ENCODE peak calls at places on chromosomes 2 and 18, in nine cellular contexts. F is upper lobe of left lung, Z is H1, L is prostate gland, O is GM12878, Q is esophagus muscularis mucosa, G is NB4, I is ovary, E is esophagus squamous epithelium. R is an unnamed sample.

GRCh38 chr18:68837665-68838390 is 39.9 kb downstream of the CCDC102B start:
- DNase-seq in F (no peak), Z (no peak), L (no peak), O (no peak), Q (no peak), G (no peak), I (no peak), E (no peak), R (no peak)

GRCh38 chr2:71673402-71673795 is 220.0 kb downstream of the DYSF start:
- DNase-seq in F (peak; percentile 22), Z (no peak), L (no peak), O (no peak), Q (no peak), G (no peak), I (no peak), E (no peak), R (no peak)

GRCh38 chr2:223109341-223109740 is 57.4 kb downstream of the KCNE4 start:
- DNase-seq in F (no peak), Z (no peak), L (no peak), O (no peak), Q (no peak), G (no peak), I (no peak), E (no peak), R (no peak)

GRCh38 chr2:181077128-181077709 is 96.8 kb downstream of the UBE2E3 start:
- DNase-seq in F (no peak), Z (no peak), L (no peak), O (peak; percentile 16), Q (no peak), G (peak; percentile 75), I (no peak), E (no peak), R (no peak)

GRCh38 chr2:48841126-48841525 is 85.6 kb upstream of the LHCGR start:
- DNase-seq in F (no peak), Z (no peak), L (no peak), O (no peak), Q (peak; percentile 26), G (no peak), I (no peak), E (no peak), R (no peak)

GRCh38 chr2:227643990-227644551 is 22.5 kb upstream of the SCYGR5 start:
- DNase-seq in F (no peak), Z (no peak), L (no peak), O (no peak), Q (no peak), G (no peak), I (no peak), E (no peak), R (no peak)

GRCh38 chr18:50880108-50880465 is 1.2 kb downstream of the ME2 start:
- DNase-seq in F (no peak), Z (no peak), L (no peak), O (no peak), Q (no peak), G (peak; percentile 53), I (no peak), E (no peak), R (no peak)

GRCh38 chr2:34570266-34570872 is 971.3 kb upstream of the FAM98A start:
- DNase-seq in F (peak; percentile 25), Z (no peak), L (peak; percentile 15), O (no peak), Q (no peak), G (peak; percentile 52), I (no peak), E (no peak), R (no peak)

GRCh38 chr2:10300997-10301945 is 1.4 kb upstream of the HPCAL1 start:
- DNase-seq in F (no peak), Z (no peak), L (no peak), O (no peak), Q (no peak), G (no peak), I (peak; percentile 35), E (no peak), R (no peak)

GRCh38 chr2:71943238-71944182 is 204.2 kb downstream of the CYP26B1 start:
- DNase-seq in F (no peak), Z (no peak), L (peak; percentile 2), O (no peak), Q (peak; percentile 57), G (no peak), I (no peak), E (no peak), R (no peak)

GRCh38 chr2:190320696-190321095 is 1.1 kb upstream of the HIBCH start:
- DNase-seq in F (no peak), Z (no peak), L (no peak), O (no peak), Q (no peak), G (no peak), I (no peak), E (no peak), R (no peak)

GRCh38 chr2:190315273-190315672 is 4.4 kb downstream of the HIBCH start:
- DNase-seq in F (no peak), Z (no peak), L (no peak), O (no peak), Q (no peak), G (no peak), I (no peak), E (no peak), R (no peak)

GRCh38 chr2:190318514-190318913 is 1.1 kb downstream of the HIBCH start:
- DNase-seq in F (no peak), Z (no peak), L (no peak), O (no peak), Q (no peak), G (no peak), I (no peak), E (no peak), R (no peak)

GRCh38 chr2:190318931-190319556 is 582 bp downstream of the HIBCH start:
- DNase-seq in F (peak; percentile 30), Z (no peak), L (peak; percentile 13), O (no peak), Q (no peak), G (no peak), I (no peak), E (no peak), R (no peak)

DNA sequence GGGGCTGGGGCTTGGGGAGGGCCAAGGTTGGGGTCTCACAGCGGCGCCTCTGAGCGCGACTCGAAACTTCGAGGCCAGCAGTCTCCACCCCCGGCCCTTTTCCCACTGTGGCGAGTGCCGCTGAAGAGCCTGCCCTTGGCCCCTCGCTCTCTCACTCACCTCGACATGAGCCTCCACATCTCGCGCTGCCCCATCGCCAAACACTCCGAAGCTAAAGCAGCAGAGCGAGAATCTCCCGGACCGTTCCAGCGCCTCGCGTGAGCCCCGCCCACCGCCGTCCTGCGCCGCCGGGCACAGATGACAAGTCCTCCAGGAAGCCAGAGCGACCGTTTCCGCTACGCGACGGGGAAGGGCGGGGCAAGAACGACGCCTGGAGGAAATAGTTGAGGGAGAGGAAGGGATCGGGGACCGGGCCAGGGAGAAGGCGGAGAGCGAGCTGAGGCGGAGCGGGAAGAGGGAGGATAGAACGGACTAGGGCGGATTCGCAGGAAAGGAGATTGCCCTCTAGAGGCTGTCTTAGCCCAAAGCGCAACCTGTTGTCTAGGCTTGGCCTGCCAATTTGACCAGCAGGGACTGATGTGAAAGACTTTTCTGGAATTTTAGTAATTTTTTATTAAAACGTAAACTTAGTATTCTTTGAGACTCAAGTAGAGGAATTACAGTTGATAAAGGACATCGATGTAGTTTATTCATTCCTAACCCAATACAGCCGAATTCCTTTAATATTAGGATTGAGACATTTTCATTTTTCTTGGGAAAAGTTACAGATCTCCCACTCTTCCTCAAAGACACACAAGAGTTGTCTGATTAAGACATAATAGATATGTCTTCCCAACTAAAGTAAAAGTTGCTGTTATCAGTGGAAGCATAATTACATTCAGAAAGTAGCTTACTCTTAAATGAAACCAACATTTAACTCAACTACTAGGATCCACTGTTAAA is at the start of gene HIBCH:
- DNase-seq in F (peak; percentile 98), Z (peak; percentile 96), L (peak; percentile 99), O (peak; percentile 81), Q (peak; percentile 99), G (peak; percentile 99), I (peak; percentile 98), E (peak; percentile 72), R (peak; percentile 98)
- TF ChIP-seq POLR2A in F (peak; percentile 81), Z (peak; percentile 54), L (peak; percentile 89), O (peak; percentile 89), Q (no peak), G (peak; percentile 60), I (peak; percentile 24), E (peak; percentile 56), R (peak; percentile 37)

DNA sequence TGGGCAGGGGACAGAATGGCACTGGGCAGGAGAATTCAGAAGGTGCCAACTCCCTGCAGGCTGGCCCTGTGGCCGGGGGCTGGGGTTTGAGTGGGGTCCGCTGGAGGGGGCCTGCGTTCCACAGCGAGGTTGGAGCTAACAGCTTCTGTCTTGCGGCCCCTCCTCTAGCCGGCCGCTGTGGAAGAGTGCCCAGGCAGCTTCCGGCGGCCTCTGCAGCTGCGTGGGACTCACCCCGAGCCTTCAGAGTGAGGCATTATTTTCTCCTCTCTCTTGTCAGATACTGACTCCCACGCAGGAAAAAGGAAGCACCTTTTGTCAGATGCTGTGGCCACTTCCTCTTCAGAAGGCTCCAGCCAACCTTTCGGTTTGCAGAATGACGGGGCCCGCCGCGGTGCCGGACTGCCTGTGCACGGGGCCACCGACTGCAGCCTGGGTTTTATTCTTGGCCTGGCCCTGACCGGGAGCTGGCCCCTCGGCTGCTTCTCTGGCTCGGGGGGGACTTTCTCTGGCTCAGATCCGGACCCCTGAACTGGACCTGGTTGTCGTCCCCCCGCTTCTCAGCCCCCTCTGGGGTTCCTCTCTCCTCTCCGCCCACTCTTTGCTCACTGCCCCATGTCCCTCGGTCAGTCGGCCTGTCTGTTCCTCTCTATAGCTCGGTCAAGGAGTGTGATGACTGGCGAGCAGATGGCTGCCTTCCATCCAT is 40.1 kb downstream of the ARHGAP25 start:
- DNase-seq in F (peak; percentile 89), Z (no peak), L (no peak), O (peak; percentile 54), Q (no peak), G (peak; percentile 97), I (peak; percentile 75), E (peak; percentile 22), R (no peak)
- TF ChIP-seq POLR2A in F (peak; percentile 70), Z (no peak), L (no peak), O (no peak), Q (no peak), G (peak; percentile 25), I (no peak), E (peak; percentile 43), R (no peak)

GRCh38 chr2:158321264-158321663 is 135.3 kb downstream of the CCDC148 start:
- DNase-seq in F (no peak), Z (no peak), L (peak; percentile 61), O (no peak), Q (no peak), G (no peak), I (no peak), E (no peak), R (no peak)
- TF ChIP-seq POLR2A in F (no peak), Z (no peak), L (no peak), O (no peak), Q (no peak), G (no peak), I (no peak), E (no peak), R (no peak)

DNA sequence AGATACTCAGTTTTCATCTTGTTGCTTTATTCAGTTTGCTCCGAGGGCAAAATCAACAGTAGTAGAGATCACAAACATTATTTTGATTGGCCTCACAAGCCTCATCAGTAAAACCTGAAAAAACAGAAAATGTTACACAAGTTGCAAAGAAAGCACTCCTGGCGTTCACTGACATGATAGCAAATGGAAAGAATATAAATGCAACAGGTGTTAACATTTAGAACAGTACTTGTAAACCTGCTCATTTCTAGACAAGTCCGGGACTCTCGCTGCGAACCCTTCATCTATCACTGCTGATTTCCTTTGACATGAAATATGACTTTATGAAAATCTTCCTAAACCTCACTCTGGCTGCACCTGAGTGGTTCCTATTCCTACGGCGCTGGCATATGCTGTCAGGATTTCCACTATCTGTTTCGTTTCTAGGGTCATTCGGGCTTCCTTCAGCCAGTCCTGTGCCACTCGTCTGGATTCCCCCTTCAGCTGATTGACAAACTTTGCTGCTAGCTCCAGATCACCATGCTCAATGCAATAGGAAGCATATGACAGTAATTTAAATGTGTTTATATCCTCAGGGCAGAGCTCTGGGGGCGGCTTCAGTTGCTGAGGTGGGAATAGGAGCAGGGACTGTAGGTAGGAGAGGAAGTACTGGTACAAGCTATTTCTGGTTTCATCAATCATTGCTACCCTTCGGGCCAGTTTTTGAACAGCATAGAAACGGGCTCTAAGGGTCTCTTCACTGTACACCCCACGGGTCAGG is 38.1 kb downstream of the PTCD3 start:
- DNase-seq in F (no peak), Z (no peak), L (no peak), O (no peak), Q (no peak), G (no peak), I (no peak), E (no peak), R (no peak)
- TF ChIP-seq POLR2A in F (no peak), Z (peak; percentile 65), L (no peak), O (peak; percentile 30), Q (no peak), G (no peak), I (no peak), E (no peak), R (no peak)